ENCODE peak calls at places on chromosomes 16 and 17, in five cellular contexts. D is thoracic aorta, K is HAP-1, N is ascending aorta, U is adipocyte. G is an unnamed sample.

GRCh38 chr16:31484491-31485171 is 1.7 kb downstream of the SLC5A2 start:
- DNase-seq in K (no peak), N (no peak), D (no peak), U (no peak), G (peak; percentile 87)

GRCh38 chr16:22664561-22664997 is 149.4 kb upstream of the HS3ST2 start:
- DNase-seq in U (no peak), K (no peak), N (no peak), D (no peak), G (no peak)

GRCh38 chr17:10699861-10700260 is 2.5 kb downstream of the ADPRM start:
- DNase-seq in D (no peak), N (no peak), K (no peak), U (no peak), G (no peak)

GRCh38 chr17:68054296-68054900 is 18.9 kb downstream of the KPNA2 start:
- DNase-seq in D (no peak), K (no peak), N (no peak), U (peak; percentile 71), G (no peak)

GRCh38 chr17:26818736-26819135 is 475.2 kb upstream of the WSB1 start:
- DNase-seq in K (peak; percentile 3), U (peak; percentile 0), D (no peak), N (no peak), G (no peak)

GRCh38 chr17:28247671-28248556 is 71.1 kb upstream of the TMEM97 start:
- DNase-seq in N (no peak), U (no peak), K (no peak), D (no peak), G (peak; percentile 66)

GRCh38 chr16:70156207-70156978 is 17.2 kb upstream of the CLEC18C start:
- DNase-seq in K (no peak), N (no peak), U (no peak), D (no peak), G (no peak)

GRCh38 chr16:11224894-11225676 is 30.9 kb downstream of the SOCS1 start:
- DNase-seq in N (peak; percentile 27), U (no peak), K (no peak), D (no peak), G (no peak)

GRCh38 chr16:15899538-15900100 is 11.2 kb upstream of the CEP20 start:
- DNase-seq in D (no peak), K (no peak), U (peak; percentile 57), N (no peak), G (peak; percentile 73)

GRCh38 chr17:11094377-11094776 is 146.6 kb upstream of the SHISA6 start:
- DNase-seq in D (no peak), U (no peak), N (no peak), K (no peak), G (no peak)

GRCh38 chr17:56392274-56392673 is 201.2 kb upstream of the NOG start:
- DNase-seq in U (no peak), D (no peak), K (no peak), N (no peak), G (no peak)

GRCh38 chr17:57551321-57552079 is 193.6 kb downstream of the CCDC182 start:
- DNase-seq in K (no peak), D (no peak), U (no peak), N (no peak), G (no peak)

GRCh38 chr16:66751135-66751991 is at the start of gene DYNC1LI2:
- DNase-seq in U (peak; percentile 88), D (peak; percentile 53), N (no peak), K (peak; percentile 61), G (peak; percentile 78)

GRCh38 chr16:85570213-85570734 is 42.8 kb upstream of the GSE1 start:
- DNase-seq in D (no peak), N (no peak), K (no peak), U (no peak), G (no peak)

GRCh38 chr16:85327731-85328664 is 215.7 kb upstream of the CIBAR2 start:
- DNase-seq in N (no peak), U (no peak), K (peak; percentile 93), D (no peak), G (no peak)

GRCh38 chr17:46818319-46818928 is at the start of gene WNT3:
- DNase-seq in U (peak; percentile 28), D (no peak), N (no peak), K (no peak), G (peak; percentile 30)

GRCh38 chr16:90032664-90033346 is 13.5 kb upstream of the DBNDD1 start:
- DNase-seq in D (no peak), K (no peak), U (peak; percentile 52), N (no peak), G (no peak)

GRCh38 chr16:57622361-57623250 is 5.8 kb upstream of the ADGRG1 start:
- DNase-seq in U (no peak), K (no peak), D (no peak), N (no peak), G (no peak)

GRCh38 chr16:84826558-84826941 is 6.8 kb downstream of the CRISPLD2 start:
- DNase-seq in D (no peak), U (peak; percentile 87), N (no peak), K (no peak), G (no peak)

GRCh38 chr16:83966153-83966696 is 1.8 kb upstream of the NECAB2 start:
- DNase-seq in D (no peak), N (no peak), U (no peak), K (no peak), G (no peak)

GRCh38 chr16:16042076-16042475 is 92.7 kb downstream of the ABCC1 start:
- DNase-seq in K (no peak), D (peak; percentile 43), N (no peak), U (peak; percentile 83), G (no peak)

GRCh38 chr17:77974396-77974795 is 15.9 kb downstream of the TNRC6C start:
- DNase-seq in N (no peak), U (no peak), K (no peak), D (no peak), G (no peak)

GRCh38 chr16:80210787-80211186 is 330.0 kb upstream of the DYNLRB2 start:
- DNase-seq in D (no peak), N (no peak), U (no peak), K (no peak), G (no peak)

GRCh38 chr17:79047291-79047920 is 23.4 kb downstream of the C1QTNF1 start:
- DNase-seq in K (no peak), D (no peak), N (no peak), U (no peak), G (no peak)

GRCh38 chr16:14325921-14326401 is 254.8 kb downstream of the MRTFB start:
- DNase-seq in N (no peak), U (peak; percentile 59), D (no peak), K (peak; percentile 79), G (no peak)

GRCh38 chr16:9479008-9479407 is 387.6 kb downstream of the HAPSTR1 start:
- DNase-seq in N (no peak), U (no peak), D (no peak), K (no peak), G (no peak)

GRCh38 chr16:57803413-57803990 is 1.2 kb upstream of the KIFC3 start:
- DNase-seq in D (no peak), K (no peak), U (no peak), N (no peak), G (no peak)

GRCh38 chr17:2137342-2138098 is 82.6 kb downstream of the HIC1 start:
- DNase-seq in N (no peak), K (peak; percentile 70), D (no peak), U (peak; percentile 39), G (no peak)

GRCh38 chr16:86222965-86223551 is 287.3 kb upstream of the FOXF1 start:
- DNase-seq in K (no peak), U (peak; percentile 96), D (no peak), N (no peak), G (no peak)

GRCh38 chr17:45973099-45973838 is 25.8 kb upstream of the STH start:
- DNase-seq in D (no peak), U (no peak), N (no peak), K (no peak), G (no peak)

GRCh38 chr17:7393613-7394451 is 493 bp downstream of the PLSCR3 start:
- DNase-seq in K (peak; percentile 56), N (no peak), U (peak; percentile 55), D (no peak), G (peak; percentile 47)

GRCh38 chr16:6892961-6893360 is 439.7 kb upstream of the RBFOX1 start:
- DNase-seq in K (no peak), U (no peak), D (no peak), N (no peak), G (no peak)

GRCh38 chr16:84648595-84649510 is 542 bp downstream of the KLHL36 start:
- DNase-seq in K (no peak), N (no peak), D (no peak), U (peak; percentile 44), G (peak; percentile 78)

GRCh38 chr17:41537990-41538389 is 9.9 kb upstream of the KRT19 start:
- DNase-seq in U (no peak), N (no peak), D (no peak), K (no peak), G (no peak)
- H3K4me1 ChIP-seq in U (peaks cover 7% of the 10 kb centered on the region), N (no peaks in the 10 kb centered on the region), D (no peaks in the 10 kb centered on the region), K (no peaks in the 10 kb centered on the region), G (peaks cover 84% of the 10 kb centered on the region)

GRCh38 chr17:80175411-80175810 is 5.6 kb downstream of the CARD14 start:
- DNase-seq in U (no peak), N (no peak), K (no peak), D (no peak), G (peak; percentile 74)
- H3K27me3 ChIP-seq in U (peaks cover 30% of the 10 kb centered on the region), N (no peaks in the 10 kb centered on the region), K (no peaks in the 10 kb centered on the region), D (no peaks in the 10 kb centered on the region), G (no peaks in the 10 kb centered on the region)

GRCh38 chr16:30397056-30397455 is 1.8 kb downstream of the ZNF48 start:
- DNase-seq in N (no peak), D (no peak), U (no peak), K (no peak), G (no peak)

GRCh38 chr16:30397776-30398659 is 2.8 kb downstream of the ZNF48 start:
- DNase-seq in N (no peak), D (no peak), U (no peak), K (no peak), G (no peak)

GRCh38 chr16:30395992-30396560 is 856 bp downstream of the ZNF48 start:
- DNase-seq in N (no peak), D (no peak), U (no peak), K (no peak), G (no peak)

GRCh38 chr16:30394603-30395154 is 541 bp upstream of the ZNF48 start:
- DNase-seq in N (no peak), K (no peak), U (peak; percentile 69), D (no peak), G (no peak)

GRCh38 chr16:30395155-30395991 is at the start of gene ZNF48:
- DNase-seq in N (no peak), U (peak; percentile 94), D (no peak), K (peak; percentile 82), G (peak; percentile 91)
- H3K4me1 ChIP-seq in N (peaks cover 11% of the 10 kb centered on the region), U (peaks cover 14% of the 10 kb centered on the region), D (peaks cover 17% of the 10 kb centered on the region), K (peaks cover 16% of the 10 kb centered on the region), G (peaks cover 6% of the 10 kb centered on the region)

GRCh38 chr17:14214271-14214670 is 22.4 kb downstream of the CDRT15 start:
- DNase-seq in U (peak; percentile 5), D (no peak), N (no peak), K (no peak), G (no peak)
- H3K27me3 ChIP-seq in U (no peaks in the 10 kb centered on the region), D (no peaks in the 10 kb centered on the region), N (no peaks in the 10 kb centered on the region), K (no peaks in the 10 kb centered on the region), G (no peaks in the 10 kb centered on the region)

GRCh38 chr17:82295472-82295814 is 21.9 kb upstream of the CSNK1D start:
- DNase-seq in D (no peak), K (no peak), N (no peak), U (no peak), G (no peak)
- H3K4me1 ChIP-seq in D (peaks cover 14% of the 10 kb centered on the region), K (peaks cover 8% of the 10 kb centered on the region), N (peaks cover 12% of the 10 kb centered on the region), U (peaks cover 33% of the 10 kb centered on the region), G (peaks cover 38% of the 10 kb centered on the region)